ENCODE peak calls at places on chromosome 18, in six cellular contexts. One of them, this sample, is unnamed.

GRCh38 chr18:2070636-2071035 is 500.7 kb downstream of the METTL4 start:
- DNase-seq in breast epithelium: no peak
- DNase-seq in B cell: no peak
- DNase-seq in LoVo: no peak
- DNase-seq in activated CD4-positive, alpha-beta T cell treated with anti-CD3 and anti-CD28 coated beads for 36 hours: no peak
- DNase-seq in CD4-positive, alpha-beta T cell: no peak
- DNase-seq in this sample: no peak

GRCh38 chr18:10235553-10235952 is 218.9 kb upstream of the APCDD1 start:
- DNase-seq in LoVo: no peak
- DNase-seq in CD4-positive, alpha-beta T cell: no peak
- DNase-seq in B cell: no peak
- DNase-seq in activated CD4-positive, alpha-beta T cell treated with anti-CD3 and anti-CD28 coated beads for 36 hours: no peak
- DNase-seq in breast epithelium: no peak
- DNase-seq in this sample: no peak

GRCh38 chr18:10661333-10661732 is 135.5 kb downstream of the NAPG start:
- DNase-seq in CD4-positive, alpha-beta T cell: no peak
- DNase-seq in activated CD4-positive, alpha-beta T cell treated with anti-CD3 and anti-CD28 coated beads for 36 hours: no peak
- DNase-seq in LoVo: peak
- DNase-seq in breast epithelium: no peak
- DNase-seq in B cell: no peak
- DNase-seq in this sample: no peak

GRCh38 chr18:76456018-76456750 is 38.9 kb downstream of the ZNF516 start:
- DNase-seq in breast epithelium: no peak
- DNase-seq in activated CD4-positive, alpha-beta T cell treated with anti-CD3 and anti-CD28 coated beads for 36 hours: no peak
- DNase-seq in CD4-positive, alpha-beta T cell: no peak
- DNase-seq in LoVo: no peak
- DNase-seq in B cell: peak
- DNase-seq in this sample: no peak

GRCh38 chr18:40326987-40327386 is 1628.0 kb upstream of the PIK3C3 start:
- DNase-seq in activated CD4-positive, alpha-beta T cell treated with anti-CD3 and anti-CD28 coated beads for 36 hours: no peak
- DNase-seq in B cell: no peak
- DNase-seq in CD4-positive, alpha-beta T cell: no peak
- DNase-seq in LoVo: no peak
- DNase-seq in breast epithelium: no peak
- DNase-seq in this sample: no peak

GRCh38 chr18:8808001-8808400 is 102.6 kb downstream of the MTCL1 start:
- DNase-seq in CD4-positive, alpha-beta T cell: no peak
- DNase-seq in LoVo: no peak
- DNase-seq in B cell: no peak
- DNase-seq in breast epithelium: no peak
- DNase-seq in activated CD4-positive, alpha-beta T cell treated with anti-CD3 and anti-CD28 coated beads for 36 hours: no peak
- DNase-seq in this sample: no peak

GRCh38 chr18:23067236-23067635 is 68.0 kb upstream of the CABLES1 start:
- DNase-seq in activated CD4-positive, alpha-beta T cell treated with anti-CD3 and anti-CD28 coated beads for 36 hours: no peak
- DNase-seq in B cell: no peak
- DNase-seq in LoVo: no peak
- DNase-seq in CD4-positive, alpha-beta T cell: no peak
- DNase-seq in breast epithelium: no peak
- DNase-seq in this sample: no peak

GRCh38 chr18:7116832-7117389 is 686 bp downstream of the LAMA1 start:
- DNase-seq in CD4-positive, alpha-beta T cell: no peak
- DNase-seq in activated CD4-positive, alpha-beta T cell treated with anti-CD3 and anti-CD28 coated beads for 36 hours: peak
- DNase-seq in LoVo: no peak
- DNase-seq in B cell: no peak
- DNase-seq in breast epithelium: no peak
- DNase-seq in this sample: no peak

GRCh38 chr18:34821669-34822210 is 111.6 kb downstream of the DTNA start:
- DNase-seq in CD4-positive, alpha-beta T cell: no peak
- DNase-seq in B cell: no peak
- DNase-seq in breast epithelium: no peak
- DNase-seq in activated CD4-positive, alpha-beta T cell treated with anti-CD3 and anti-CD28 coated beads for 36 hours: no peak
- DNase-seq in LoVo: no peak
- DNase-seq in this sample: no peak

GRCh38 chr18:35577045-35577848 is 4.3 kb upstream of the GALNT1 start:
- DNase-seq in breast epithelium: no peak
- DNase-seq in CD4-positive, alpha-beta T cell: no peak
- DNase-seq in activated CD4-positive, alpha-beta T cell treated with anti-CD3 and anti-CD28 coated beads for 36 hours: peak
- DNase-seq in B cell: no peak
- DNase-seq in LoVo: no peak
- DNase-seq in this sample: no peak

GRCh38 chr18:23578891-23579653 is 7.2 kb downstream of the NPC1 start:
- DNase-seq in CD4-positive, alpha-beta T cell: no peak
- DNase-seq in LoVo: no peak
- DNase-seq in activated CD4-positive, alpha-beta T cell treated with anti-CD3 and anti-CD28 coated beads for 36 hours: no peak
- DNase-seq in breast epithelium: no peak
- DNase-seq in B cell: no peak
- DNase-seq in this sample: no peak

GRCh38 chr18:23811176-23811575 is 121.9 kb downstream of the LAMA3 start:
- DNase-seq in breast epithelium: no peak
- DNase-seq in CD4-positive, alpha-beta T cell: no peak
- DNase-seq in LoVo: no peak
- DNase-seq in activated CD4-positive, alpha-beta T cell treated with anti-CD3 and anti-CD28 coated beads for 36 hours: no peak
- DNase-seq in B cell: no peak
- DNase-seq in this sample: no peak